ENCODE peak calls at places on chromosome 4, in four cellular contexts. I is NCI-H345, W is ELR, Q is kidney epithelial cell. R is an unnamed sample.

GRCh38 chr4:130025701-130026100 is 929.7 kb downstream of the C4orf33 start:
- DNase-seq in W (no peak), I (no peak), Q (no peak), R (no peak)

GRCh38 chr4:142036795-142037583 is 400.6 kb downstream of the IL15 start:
- DNase-seq in Q (peak), W (peak), I (no peak), R (no peak)

GRCh38 chr4:165326831-165327210 is 648 bp upstream of the MSMO1 start:
- DNase-seq in W (peak), I (peak), Q (no peak), R (no peak)

GRCh38 chr4:135177323-135177722 is 975.7 kb upstream of the PABPC4L start:
- DNase-seq in I (no peak), W (no peak), Q (no peak), R (no peak)

GRCh38 chr4:136124251-136124745 is 1408.0 kb downstream of the PCDH18 start:
- DNase-seq in Q (no peak), W (no peak), I (no peak), R (no peak)

GRCh38 chr4:3468804-3469203 is 5.7 kb downstream of the DOK7 start:
- DNase-seq in W (no peak), I (no peak), Q (no peak), R (no peak)

GRCh38 chr4:1001561-1002130 is 8.4 kb upstream of the SLC26A1 start:
- DNase-seq in Q (no peak), W (no peak), I (no peak), R (no peak)

GRCh38 chr4:76489799-76490176 is 54.8 kb downstream of the SHROOM3 start:
- DNase-seq in W (no peak), Q (no peak), I (no peak), R (no peak)

GRCh38 chr4:154928640-154929257 is 147.7 kb downstream of the RBM46 start:
- DNase-seq in I (no peak), W (peak), Q (peak), R (no peak)

GRCh38 chr4:38184404-38184803 is 224.2 kb downstream of the PTTG2 start:
- DNase-seq in Q (no peak), I (no peak), W (no peak), R (no peak)

GRCh38 chr4:2365054-2365912 is 53.2 kb downstream of the ZFYVE28 start:
- DNase-seq in Q (no peak), I (no peak), W (no peak), R (no peak)

GRCh38 chr4:649293-649625 is 23.9 kb downstream of the PDE6B start:
- DNase-seq in Q (no peak), I (no peak), W (no peak), R (no peak)

GRCh38 chr4:47488706-47489105 is 3.6 kb downstream of the ATP10D start:
- DNase-seq in W (no peak), I (no peak), Q (no peak), R (no peak)

GRCh38 chr4:37054670-37055069 is 189.9 kb upstream of the NWD2 start:
- DNase-seq in W (no peak), Q (no peak), I (peak), R (no peak)

GRCh38 chr4:133154725-133155124 is 5.6 kb downstream of the PCDH10 start:
- DNase-seq in I (no peak), W (peak), Q (no peak), R (no peak)

GRCh38 chr4:179536694-179537093 is 2094.5 kb upstream of the AGA start:
- DNase-seq in I (no peak), Q (no peak), W (no peak), R (no peak)

GRCh38 chr4:44121210-44121609 is 327.4 kb downstream of the KCTD8 start:
- DNase-seq in W (peak), I (no peak), Q (no peak), R (no peak)

GRCh38 chr4:139297001-139297410 is 4.3 kb upstream of the NAA15 start:
- DNase-seq in Q (no peak), I (no peak), W (peak), R (no peak)